ENCODE peak calls at places on chromosomes 11 and 22, in six cellular contexts. C is natural killer cell, Y is right lobe of liver, G is neural crest cell, S is glutamatergic neuron, L is heart right ventricle. O is an unnamed sample.

GRCh38 chr11:118436639-118437045 is 350 bp downstream of the KMT2A start:
- DNase-seq in C (no peak), Y (peak; percentile 52), G (peak; percentile 9), S (no peak), L (peak; percentile 37), O (no peak)

GRCh38 chr22:25602924-25603323 is 38.4 kb downstream of the GRK3 start:
- DNase-seq in C (no peak), Y (no peak), G (no peak), S (no peak), L (no peak), O (no peak)

GRCh38 chr11:6315811-6316425 is 4.4 kb downstream of the CAVIN3 start:
- DNase-seq in C (no peak), Y (peak; percentile 62), G (peak; percentile 48), S (peak; percentile 62), L (peak; percentile 49), O (peak; percentile 29)

GRCh38 chr22:46377566-46378498 is 42.3 kb downstream of the TRMU start:
- DNase-seq in C (no peak), Y (peak; percentile 94), G (peak; percentile 22), S (no peak), L (peak; percentile 46), O (peak; percentile 61)

GRCh38 chr22:48955351-48956311 is 872.0 kb downstream of the BRD1 start:
- DNase-seq in C (peak; percentile 10), Y (peak; percentile 28), G (no peak), S (no peak), L (no peak), O (no peak)

GRCh38 chr11:134702827-134703226 is 290.8 kb upstream of the B3GAT1 start:
- DNase-seq in C (no peak), Y (no peak), G (no peak), S (no peak), L (no peak), O (no peak)

GRCh38 chr22:24816841-24817240 is 10.8 kb downstream of the SGSM1 start:
- DNase-seq in C (no peak), Y (no peak), G (no peak), S (no peak), L (no peak), O (no peak)

GRCh38 chr11:109039611-109040010 is 374.7 kb downstream of the DDX10 start:
- DNase-seq in C (no peak), Y (no peak), G (no peak), S (no peak), L (no peak), O (no peak)

GRCh38 chr11:27873664-27874063 is 173.4 kb upstream of the BDNF start:
- DNase-seq in C (no peak), Y (no peak), G (no peak), S (no peak), L (no peak), O (no peak)

GRCh38 chr11:4018641-4019040 is 76.0 kb upstream of the RRM1 start:
- DNase-seq in C (no peak), Y (no peak), G (no peak), S (no peak), L (no peak), O (no peak)

GRCh38 chr11:10441652-10442503 is 13.2 kb upstream of the AMPD3 start:
- DNase-seq in C (no peak), Y (no peak), G (no peak), S (no peak), L (no peak), O (no peak)

GRCh38 chr11:8082391-8083087 is 1.5 kb downstream of the TUB start:
- DNase-seq in C (no peak), Y (no peak), G (no peak), S (no peak), L (no peak), O (no peak)

GRCh38 chr11:3905080-3905953 is 49.9 kb downstream of the STIM1 start:
- DNase-seq in C (no peak), Y (no peak), G (no peak), S (no peak), L (no peak), O (no peak)

DNA sequence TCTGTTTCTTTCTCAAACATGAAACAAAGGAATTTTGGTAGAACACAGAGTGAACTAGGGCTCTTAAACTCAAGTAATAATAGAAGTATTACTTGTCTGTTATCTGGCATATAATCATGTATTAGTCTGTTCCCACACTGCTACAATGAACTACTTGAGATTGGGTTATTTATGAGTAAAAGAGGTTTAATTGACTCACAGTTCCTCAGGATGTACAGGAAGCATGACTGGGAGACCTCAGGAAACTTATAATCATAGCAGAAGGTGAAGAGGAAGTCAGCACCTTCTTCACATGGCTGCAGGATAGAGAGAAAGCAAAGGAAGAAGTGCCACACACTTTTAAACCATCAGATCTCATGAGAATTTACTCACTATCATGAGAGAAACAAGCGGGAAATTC is 273.4 kb downstream of the ETS1 start:
- DNase-seq in C (no peak), Y (no peak), G (no peak), S (no peak), L (no peak), O (no peak)
- TF ChIP-seq CTCF in C (no peak), Y (no peak), G (no peak), S (no peak), L (no peak), O (no peak)

GRCh38 chr11:33802414-33802950 is 28.2 kb upstream of the FBXO3 start:
- DNase-seq in C (no peak), Y (no peak), G (peak; percentile 46), S (peak; percentile 76), L (peak; percentile 25), O (peak; percentile 44)

GRCh38 chr11:33804471-33804870 is 30.2 kb upstream of the FBXO3 start:
- DNase-seq in C (no peak), Y (no peak), G (no peak), S (no peak), L (no peak), O (no peak)

GRCh38 chr11:33808228-33808828 is 34.0 kb upstream of the FBXO3 start:
- DNase-seq in C (peak; percentile 79), Y (peak; percentile 81), G (peak; percentile 97), S (peak; percentile 95), L (peak; percentile 84), O (peak; percentile 85)
- TF ChIP-seq CTCF in C (peak; percentile 89), Y (peak; percentile 94), G (peak; percentile 92), S (peak; percentile 98), L (peak; percentile 88), O (peak; percentile 95)

DNA sequence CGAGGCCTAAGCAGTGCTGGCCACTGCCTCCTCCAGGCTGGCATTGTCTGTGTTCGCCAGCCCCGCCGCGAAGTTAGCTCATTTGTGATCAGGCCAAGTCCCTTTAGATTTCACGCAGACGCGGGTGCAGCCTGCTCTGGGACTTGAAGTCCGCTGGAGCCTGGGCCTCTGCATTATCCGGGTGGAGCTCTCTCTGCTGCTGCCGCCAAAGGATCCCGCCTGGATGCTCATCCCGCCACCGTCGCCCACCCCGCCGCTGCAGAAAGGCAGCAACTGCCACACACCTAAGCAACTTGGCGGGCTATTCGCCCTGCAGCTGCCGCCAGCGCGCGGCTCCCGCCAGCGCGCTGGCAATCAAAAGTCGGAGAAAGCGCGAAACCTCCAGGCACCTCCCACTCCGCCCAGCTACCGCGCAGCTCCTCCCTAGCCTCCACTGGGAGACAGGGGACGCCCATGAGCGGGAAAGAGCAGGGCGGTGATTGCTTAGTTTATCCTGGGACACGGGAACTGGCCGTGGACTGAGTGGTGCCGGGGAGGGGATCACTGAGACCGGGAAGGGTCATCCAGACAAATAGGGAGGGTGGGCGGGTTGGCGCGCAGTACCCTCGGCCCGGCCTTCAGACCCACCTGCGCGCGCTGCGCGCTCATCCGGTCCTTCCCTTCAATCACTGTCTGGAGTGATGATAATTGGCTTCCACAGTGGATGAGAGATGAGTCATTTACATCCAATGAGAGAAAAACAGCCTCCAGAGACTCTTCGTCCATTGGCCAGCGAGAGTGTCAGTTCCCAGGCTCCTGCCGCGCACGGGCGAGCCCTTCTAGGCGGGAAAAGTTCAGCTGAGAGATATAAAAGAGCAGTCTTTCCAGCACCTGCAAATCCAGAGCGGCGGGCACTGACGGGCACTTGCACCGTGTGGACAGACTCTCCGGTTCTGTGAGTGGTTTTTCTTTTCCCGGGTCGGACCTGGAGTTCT is at the start of gene FAM111B:
- DNase-seq in C (peak; percentile 30), Y (peak; percentile 89), G (peak; percentile 65), S (peak; percentile 77), L (peak; percentile 74), O (peak; percentile 44)
- TF ChIP-seq CTCF in C (no peak), Y (peak; percentile 29), G (no peak), S (no peak), L (no peak), O (no peak)

GRCh38 chr11:64018310-64018709 is 17.4 kb upstream of the FLRT1 start:
- DNase-seq in C (no peak), Y (no peak), G (no peak), S (no peak), L (no peak), O (no peak)
- TF ChIP-seq CTCF in C (no peak), Y (no peak), G (no peak), S (no peak), L (no peak), O (no peak)

DNA sequence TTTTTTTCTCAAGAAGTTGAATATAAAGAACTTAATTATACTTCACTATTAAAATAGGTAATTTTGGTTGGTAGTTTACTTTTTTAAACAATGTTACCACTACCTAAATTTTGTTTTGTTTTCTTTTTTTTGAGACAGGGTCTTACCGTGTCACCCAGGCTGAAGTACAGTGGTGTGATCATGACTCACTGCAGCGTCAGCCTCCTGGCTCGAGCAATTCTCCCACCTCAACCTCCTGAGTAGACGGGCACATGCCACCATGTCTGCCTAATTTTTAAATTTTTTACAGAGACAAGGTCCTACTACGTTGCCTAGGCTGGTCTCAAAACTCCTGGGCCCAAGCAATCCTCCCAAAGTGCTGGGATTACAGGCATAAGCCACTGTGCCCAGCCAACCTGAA is 17.6 kb downstream of the SPCS2 start:
- DNase-seq in C (no peak), Y (no peak), G (no peak), S (no peak), L (no peak), O (no peak)
- TF ChIP-seq CTCF in C (no peak), Y (no peak), G (no peak), S (no peak), L (no peak), O (no peak)

GRCh38 chr11:103326070-103326794 is 217.0 kb downstream of the DYNC2H1 start:
- DNase-seq in C (no peak), Y (no peak), G (peak; percentile 50), S (peak; percentile 23), L (no peak), O (no peak)
- TF ChIP-seq CTCF in C (peak; percentile 26), Y (peak; percentile 43), G (peak; percentile 75), S (peak; percentile 74), L (peak; percentile 31), O (peak; percentile 63)

GRCh38 chr22:34111210-34111824 is 191.0 kb upstream of the LARGE1 start:
- DNase-seq in C (no peak), Y (peak; percentile 45), G (peak; percentile 25), S (peak; percentile 40), L (no peak), O (peak; percentile 23)

GRCh38 chr22:34102633-34103032 is 182.4 kb upstream of the LARGE1 start:
- DNase-seq in C (no peak), Y (no peak), G (no peak), S (no peak), L (no peak), O (no peak)

GRCh38 chr22:34108168-34108567 is 187.9 kb upstream of the LARGE1 start:
- DNase-seq in C (no peak), Y (no peak), G (no peak), S (no peak), L (no peak), O (no peak)

GRCh38 chr22:34105461-34106062 is 185.3 kb upstream of the LARGE1 start:
- DNase-seq in C (no peak), Y (peak; percentile 70), G (peak; percentile 67), S (peak; percentile 84), L (peak; percentile 54), O (peak; percentile 59)
- TF ChIP-seq CTCF in C (no peak), Y (peak; percentile 74), G (peak; percentile 76), S (peak; percentile 75), L (peak; percentile 44), O (peak; percentile 82)

O was measured in progenitor cell of endocrine pancreas.